ENCODE peak calls at places on chromosomes 5 and 9, in four cellular contexts. I, F, P and B are unnamed samples.

GRCh38 chr5:142403583-142403982 is 78.8 kb upstream of the SPRY4 start:
- DNase-seq in F (no peak), P (no peak), I (no peak), B (no peak)

GRCh38 chr5:73638344-73639095 is 12.5 kb downstream of the ARHGEF28 start:
- DNase-seq in F (peak; percentile 59), P (peak; percentile 78), I (no peak), B (no peak)

GRCh38 chr9:101674165-101674564 is 64.3 kb downstream of the GRIN3A start:
- DNase-seq in P (no peak), I (no peak), F (no peak), B (no peak)

GRCh38 chr5:100647461-100648230 is 112.5 kb downstream of the FAM174A start:
- DNase-seq in F (peak; percentile 29), P (no peak), I (no peak), B (peak; percentile 54)

GRCh38 chr9:100029246-100029645 is 69.6 kb downstream of the ERP44 start:
- DNase-seq in F (no peak), P (no peak), I (no peak), B (no peak)

GRCh38 chr5:95884021-95884333 is 61.5 kb upstream of the GLRX start:
- DNase-seq in I (no peak), P (peak; percentile 68), F (peak; percentile 40), B (no peak)

GRCh38 chr5:343461-344401 is 22.2 kb downstream of the AHRR start:
- DNase-seq in P (peak; percentile 73), I (no peak), F (peak; percentile 47), B (no peak)

GRCh38 chr5:4639959-4640358 is 500.2 kb upstream of the ADAMTS16 start:
- DNase-seq in P (no peak), F (no peak), I (no peak), B (no peak)

GRCh38 chr9:120434532-120434931 is 145.4 kb downstream of the CDK5RAP2 start:
- DNase-seq in F (peak; percentile 52), I (no peak), P (peak; percentile 93), B (no peak)

GRCh38 chr9:125990186-125990792 is 243.1 kb downstream of the PBX3 start:
- DNase-seq in I (peak; percentile 8), P (no peak), F (no peak), B (no peak)

GRCh38 chr9:114798793-114799427 is 6.9 kb downstream of the TNFSF15 start:
- DNase-seq in I (no peak), F (no peak), P (no peak), B (no peak)

GRCh38 chr5:93252165-93252564 is 328.9 kb downstream of the NR2F1-AS1 start:
- DNase-seq in F (no peak), P (no peak), I (peak; percentile 11), B (no peak)
- TF ChIP-seq CTCF in F (peak; percentile 32), P (no peak), I (peak; percentile 23), B (no peak)

GRCh38 chr5:38831117-38831516 is 14.7 kb upstream of the OSMR start:
- DNase-seq in F (no peak), I (no peak), P (no peak), B (no peak)
- TF ChIP-seq CTCF in F (no peak), I (no peak), P (no peak), B (no peak)

GRCh38 chr9:88992556-88992955 is 1.3 kb downstream of the S1PR3 start:
- DNase-seq in I (no peak), P (no peak), F (no peak), B (no peak)

GRCh38 chr9:88988796-88989641 is 2.2 kb upstream of the S1PR3 start:
- DNase-seq in P (peak; percentile 69), I (no peak), F (no peak), B (no peak)

GRCh38 chr9:88989961-88990570 is 1.2 kb upstream of the S1PR3 start:
- DNase-seq in F (no peak), P (no peak), I (no peak), B (no peak)

GRCh38 chr9:88991066-88992030 is at the start of gene S1PR3:
- DNase-seq in P (no peak), I (peak; percentile 75), F (no peak), B (peak; percentile 31)

DNA sequence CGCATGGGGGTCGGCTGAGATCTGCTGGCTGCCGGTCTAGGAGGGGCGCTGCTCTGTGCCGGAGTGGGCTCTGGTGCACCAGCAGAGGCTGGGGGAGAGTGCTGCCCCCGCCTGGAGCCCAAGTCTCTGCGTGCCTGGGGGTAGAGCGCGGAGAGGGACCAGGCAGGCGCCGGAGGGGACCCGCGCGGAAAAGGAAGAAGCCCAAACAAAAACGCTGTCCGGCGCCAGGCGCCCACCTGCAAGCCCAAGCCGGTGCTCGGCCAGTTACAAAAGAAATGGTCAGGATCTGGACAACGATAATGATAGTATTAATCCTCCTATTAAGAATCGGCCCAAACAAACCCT is 575 bp upstream of the S1PR3 start:
- DNase-seq in I (peak; percentile 49), P (no peak), F (no peak), B (no peak)
- TF ChIP-seq CTCF in I (peak; percentile 17), P (no peak), F (peak; percentile 46), B (no peak)

GRCh38 chr5:71932649-71933338 is 174.5 kb upstream of the MAP1B start:
- DNase-seq in F (peak; percentile 84), I (no peak), P (peak; percentile 67), B (peak; percentile 24)
- TF ChIP-seq CTCF in F (peak; percentile 20), I (no peak), P (no peak), B (no peak)

GRCh38 chr5:171310816-171311697 is 2.0 kb downstream of the TLX3 start:
- DNase-seq in I (peak; percentile 52), P (peak; percentile 39), F (no peak), B (no peak)

GRCh38 chr5:171308453-171309275 is at the start of gene TLX3:
- DNase-seq in P (peak; percentile 23), I (no peak), F (no peak), B (no peak)

GRCh38 chr5:171309276-171309525 is 153 bp downstream of the TLX3 start:
- DNase-seq in P (no peak), F (no peak), I (no peak), B (no peak)

GRCh38 chr5:171310334-171310815 is 1.3 kb downstream of the TLX3 start:
- DNase-seq in P (no peak), I (no peak), F (no peak), B (no peak)

GRCh38 chr5:171309526-171310333 is 682 bp downstream of the TLX3 start:
- DNase-seq in P (no peak), F (no peak), I (no peak), B (no peak)
- TF ChIP-seq CTCF in P (peak; percentile 13), F (peak; percentile 52), I (peak; percentile 60), B (no peak)

GRCh38 chr5:169778622-169779596 is 141.8 kb downstream of the DOCK2 start:
- DNase-seq in I (no peak), P (no peak), F (no peak), B (no peak)
- TF ChIP-seq CTCF in I (no peak), P (no peak), F (no peak), B (no peak)

GRCh38 chr5:58064799-58065198 is 395.1 kb downstream of the PLK2 start:
- DNase-seq in F (no peak), I (no peak), P (peak; percentile 29), B (no peak)

GRCh38 chr5:58066076-58066475 is 393.8 kb downstream of the PLK2 start:
- DNase-seq in F (no peak), I (no peak), P (no peak), B (no peak)

GRCh38 chr5:58057324-58057723 is 402.6 kb downstream of the PLK2 start:
- DNase-seq in F (no peak), P (no peak), I (no peak), B (no peak)

GRCh38 chr5:58056546-58056945 is 403.3 kb downstream of the PLK2 start:
- DNase-seq in P (peak; percentile 43), I (no peak), F (peak; percentile 48), B (no peak)

DNA sequence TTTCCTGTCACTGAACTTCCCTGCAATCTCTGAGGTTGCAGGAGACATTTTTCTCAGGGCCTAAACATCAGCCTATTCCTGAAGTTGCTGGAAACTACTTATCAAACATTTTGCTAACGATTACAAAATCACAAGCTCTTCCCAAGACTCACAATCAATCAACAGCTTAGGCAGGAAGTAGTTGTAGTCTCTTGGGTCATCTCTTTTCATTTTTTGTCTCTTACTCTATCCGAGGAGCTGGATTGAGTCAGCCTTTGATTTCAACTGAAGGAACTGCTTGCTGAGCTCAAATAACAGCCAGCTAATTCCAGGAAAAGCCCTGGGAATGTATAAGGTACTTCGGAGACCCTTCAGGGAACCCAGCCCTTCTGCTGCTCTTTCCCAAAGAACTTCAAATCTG is 398.9 kb downstream of the PLK2 start:
- DNase-seq in P (peak; percentile 78), F (peak; percentile 23), I (no peak), B (no peak)
- TF ChIP-seq CTCF in P (no peak), F (no peak), I (no peak), B (no peak)

GRCh38 chr9:34927061-34927460 is 31.0 kb upstream of the PHF24 start:
- DNase-seq in F (no peak), P (no peak), I (no peak), B (no peak)

GRCh38 chr9:34928921-34929320 is 29.2 kb upstream of the PHF24 start:
- DNase-seq in F (no peak), P (no peak), I (no peak), B (no peak)

DNA sequence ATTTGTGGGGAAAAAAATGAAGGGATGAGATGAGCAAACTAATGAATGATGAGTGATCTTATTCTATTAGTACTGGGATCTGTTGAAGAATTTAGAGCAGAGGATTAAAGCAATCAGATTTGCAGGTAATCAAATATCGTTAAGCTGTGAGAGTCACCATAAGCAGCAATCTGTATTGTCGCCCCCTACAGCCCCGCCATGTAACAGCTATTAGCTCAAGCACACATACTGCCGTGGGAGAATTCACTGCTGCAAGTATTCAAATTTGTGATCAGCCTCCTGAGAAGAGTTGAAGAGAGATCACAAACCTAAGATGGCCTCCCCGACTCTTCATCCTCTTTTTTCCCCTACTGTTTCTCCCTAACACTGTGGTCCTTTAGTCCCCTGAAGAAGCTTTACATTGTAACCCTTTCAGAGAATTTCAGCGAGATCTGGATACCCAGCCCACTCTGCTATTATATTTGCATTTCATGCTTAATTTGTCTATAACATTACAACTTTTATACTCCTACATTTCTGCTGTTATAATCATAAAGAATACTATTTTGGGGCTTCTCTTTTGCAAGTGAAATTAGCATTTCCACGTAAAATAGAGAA is 28.5 kb upstream of the PHF24 start:
- DNase-seq in P (peak; percentile 5), F (peak; percentile 10), I (peak; percentile 80), B (no peak)
- TF ChIP-seq CTCF in P (peak; percentile 47), F (peak; percentile 84), I (peak; percentile 84), B (no peak)